ENCODE peak calls at places on chromosomes 11 and 22, in six cellular contexts. I is GM12865, A is nephron progenitor cell, T is cardiac fibroblast, V is omental fat pad, S is cardiac muscle cell. K is an unnamed sample.

GRCh38 chr11:94922675-94923347 is 50.5 kb downstream of the CWC15 start:
- DNase-seq in I (no peak), A (no peak), T (no peak), V (no peak), S (no peak), K (no peak)

GRCh38 chr11:3237119-3237518 is 4.9 kb upstream of the MRGPRE start:
- DNase-seq in I (no peak), A (no peak), T (no peak), V (no peak), S (no peak), K (no peak)

GRCh38 chr11:122393209-122393850 is 262.2 kb upstream of the UBASH3B start:
- DNase-seq in I (no peak), A (no peak), T (peak), V (no peak), S (peak), K (no peak)

GRCh38 chr11:11027271-11027670 is 169.4 kb upstream of the ZBED5 start:
- DNase-seq in I (no peak), A (no peak), T (peak), V (no peak), S (peak), K (no peak)

GRCh38 chr11:2673871-2674471 is 25.8 kb downstream of the KCNQ1OT1 start:
- DNase-seq in I (no peak), A (no peak), T (no peak), V (no peak), S (peak), K (no peak)

GRCh38 chr11:93143800-93144199 is 54.0 kb downstream of the SLC36A4 start:
- DNase-seq in I (peak), A (no peak), T (no peak), V (no peak), S (no peak), K (no peak)

GRCh38 chr11:2664331-2664730 is 35.5 kb downstream of the KCNQ1OT1 start:
- DNase-seq in I (no peak), A (no peak), T (no peak), V (no peak), S (no peak), K (no peak)

GRCh38 chr11:122692444-122692843 is 36.9 kb downstream of the UBASH3B start:
- DNase-seq in I (no peak), A (no peak), T (no peak), V (no peak), S (no peak), K (no peak)

GRCh38 chr11:64019106-64020031 is 16.4 kb upstream of the FLRT1 start:
- DNase-seq in I (no peak), A (no peak), T (no peak), V (no peak), S (no peak), K (no peak)

GRCh38 chr11:82858556-82859091 is 41.6 kb downstream of the PRCP start:
- DNase-seq in I (no peak), A (no peak), T (peak), V (no peak), S (peak), K (no peak)

GRCh38 chr11:117121176-117121575 is 22.9 kb upstream of the PAFAH1B2 start:
- DNase-seq in I (no peak), A (no peak), T (peak), V (no peak), S (no peak), K (no peak)

GRCh38 chr11:117064275-117064674 is 34.0 kb downstream of the SIK3 start:
- DNase-seq in I (no peak), A (no peak), T (peak), V (no peak), S (peak), K (no peak)

GRCh38 chr11:119709638-119710346 is 19.2 kb downstream of the NECTIN1 start:
- DNase-seq in I (peak), A (peak), T (peak), V (no peak), S (peak), K (peak)

GRCh38 chr11:68584097-68584496 is 100.2 kb upstream of the GAL start:
- DNase-seq in I (peak), A (peak), T (peak), V (no peak), S (peak), K (peak)
- TF ChIP-seq CTCF in I (peak), A (peak), T (peak), V (no peak), S (peak), K (peak)

GRCh38 chr11:84249344-84250135 is 963.4 kb upstream of the CCDC90B start:
- DNase-seq in I (peak), A (no peak), T (peak), V (no peak), S (no peak), K (no peak)
- TF ChIP-seq CTCF in I (no peak), A (no peak), T (no peak), V (no peak), S (no peak), K (no peak)

GRCh38 chr22:39927544-39927943 is 26.7 kb downstream of the GRAP2 start:
- DNase-seq in I (no peak), A (no peak), T (no peak), V (no peak), S (no peak), K (no peak)
- TF ChIP-seq CTCF in I (peak), A (peak), T (no peak), V (no peak), S (peak), K (peak)

DNA sequence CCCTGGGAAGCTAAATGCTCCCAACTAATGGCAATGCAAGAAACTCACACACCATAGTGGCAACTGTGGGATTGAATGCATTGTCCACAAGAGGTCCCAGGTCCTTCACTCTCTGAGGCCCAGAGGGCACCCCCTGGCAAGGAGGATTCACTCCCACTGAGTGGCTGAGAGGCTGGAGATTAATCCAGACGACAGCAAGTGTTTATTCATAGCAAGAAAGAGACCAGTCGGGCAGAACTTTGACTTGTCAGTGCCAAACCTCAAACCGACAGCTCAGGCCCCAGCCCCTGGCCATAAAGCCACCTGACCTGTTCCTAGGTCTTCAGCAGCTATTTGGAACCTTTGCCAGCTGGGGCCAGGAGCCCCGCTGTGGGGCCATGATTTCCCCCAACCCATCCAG is 54.5 kb upstream of the MPEG1 start:
- DNase-seq in I (peak), A (no peak), T (no peak), V (no peak), S (no peak), K (no peak)
- TF ChIP-seq CTCF in I (no peak), A (no peak), T (no peak), V (no peak), S (no peak), K (no peak)

DNA sequence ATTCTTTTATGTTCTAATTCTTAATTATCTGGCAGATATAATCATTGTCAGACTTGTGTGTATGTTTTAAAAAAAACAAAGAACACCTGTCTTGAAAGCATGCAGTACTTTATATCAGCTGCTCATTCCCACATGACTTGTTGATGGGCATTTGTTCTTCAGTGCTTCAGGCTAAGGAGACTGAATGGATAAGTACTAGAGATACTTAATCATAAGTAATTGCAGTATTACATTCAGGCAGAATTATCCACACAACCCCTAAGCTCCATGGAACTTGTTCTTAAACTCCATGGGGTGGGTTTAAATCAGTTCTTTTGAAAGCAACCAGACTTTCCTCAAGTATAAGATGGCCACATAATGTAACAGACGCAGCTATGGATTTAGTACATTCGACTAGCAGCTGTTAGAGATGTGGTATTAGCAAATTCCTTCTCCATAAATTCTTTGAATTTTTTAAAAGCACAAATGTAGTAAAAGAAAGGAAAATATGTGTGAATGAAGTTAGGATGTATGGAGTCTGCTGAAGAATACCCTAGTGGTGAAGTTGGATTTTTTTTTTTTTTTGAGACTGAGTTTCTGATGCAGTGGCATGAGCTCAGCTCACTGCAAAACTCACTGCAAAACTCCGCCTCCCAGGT is 3.0 kb downstream of the JAM3 start:
- DNase-seq in I (no peak), A (no peak), T (no peak), V (no peak), S (no peak), K (no peak)
- TF ChIP-seq CTCF in I (no peak), A (peak), T (no peak), V (no peak), S (no peak), K (peak)

GRCh38 chr11:86214710-86215109 is 29.8 kb upstream of the EED start:
- DNase-seq in I (peak), A (no peak), T (peak), V (no peak), S (no peak), K (no peak)
- TF ChIP-seq CTCF in I (no peak), A (no peak), T (peak), V (no peak), S (no peak), K (no peak)

GRCh38 chr22:22854466-22854865 is 33.1 kb upstream of the IGLL5 start:
- DNase-seq in I (no peak), A (no peak), T (no peak), V (no peak), S (no peak), K (no peak)

GRCh38 chr22:22855085-22855484 is 32.5 kb upstream of the IGLL5 start:
- DNase-seq in I (no peak), A (no peak), T (no peak), V (no peak), S (no peak), K (no peak)

GRCh38 chr22:22856885-22857606 is 30.6 kb upstream of the IGLL5 start:
- DNase-seq in I (no peak), A (no peak), T (no peak), V (no peak), S (no peak), K (no peak)

GRCh38 chr22:22856364-22856763 is 31.3 kb upstream of the IGLL5 start:
- DNase-seq in I (no peak), A (no peak), T (no peak), V (no peak), S (no peak), K (no peak)

DNA sequence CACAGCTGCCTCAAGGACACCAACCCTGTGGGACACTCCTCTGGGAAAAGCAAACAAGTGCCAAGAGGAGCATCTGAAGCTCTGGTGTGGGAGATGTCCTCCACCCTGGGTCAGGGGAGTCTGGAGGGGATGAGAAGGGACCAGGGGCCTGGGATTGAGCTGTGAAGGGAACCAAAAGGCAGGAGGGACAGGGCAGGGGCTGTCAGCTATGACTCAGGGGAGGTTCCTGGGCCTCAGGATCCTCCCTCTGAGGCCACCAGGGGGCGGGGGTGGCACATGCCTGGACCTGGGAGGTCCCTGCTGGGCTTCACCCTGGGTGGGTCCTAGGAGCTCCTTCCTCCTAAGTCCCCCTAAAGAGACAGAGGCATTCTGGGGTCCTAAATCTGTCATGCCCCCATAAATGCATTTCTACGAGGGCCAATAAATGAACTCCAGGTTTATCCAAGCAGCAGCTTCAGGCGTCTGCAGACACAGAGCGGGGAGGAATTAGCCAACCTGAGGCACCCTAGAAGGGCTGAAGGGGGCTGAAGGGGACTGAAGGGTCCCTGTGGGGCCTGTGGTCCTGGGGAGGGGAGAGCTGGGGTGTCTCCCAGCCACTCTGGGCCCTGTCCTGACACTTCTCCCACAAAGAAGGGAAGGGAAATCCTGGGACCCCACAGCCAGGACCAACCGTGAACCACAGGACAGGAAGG is 31.9 kb upstream of the IGLL5 start:
- DNase-seq in I (peak), A (peak), T (peak), V (no peak), S (peak), K (peak)
- TF ChIP-seq CTCF in I (peak), A (peak), T (peak), V (no peak), S (peak), K (peak)

K was measured in neural crest cell.